ENCODE peak calls at places on chromosomes 12 and 14, in eight cellular contexts. One of them, this sample, is unnamed.

GRCh38 chr12:121301876-121302275 is 5.4 kb upstream of the CAMKK2 start:
- DNase-seq in stimulated activated CD4-positive, alpha-beta T cell treated with anti-CD3 and anti-CD28 coated beads, Interleukin-2, amount 100 ng/mL, for 24 hours: no peak
- DNase-seq in HTR-8/SVneo: no peak
- DNase-seq in NCI-H1436: no peak
- DNase-seq in SW 1271: no peak
- DNase-seq in WTC11: no peak
- DNase-seq in activated CD8-positive, alpha-beta T cell treated with anti-CD3 and anti-CD28 coated beads, Interleukin-2, amount 10 ng/mL, durations not matched to agents 7 days and 5 days: no peak
- DNase-seq in cardiac fibroblast: no peak
- DNase-seq in this sample: no peak

GRCh38 chr12:100219328-100220109 is 18.9 kb downstream of the ACTR6 start:
- DNase-seq in stimulated activated CD4-positive, alpha-beta T cell treated with anti-CD3 and anti-CD28 coated beads, Interleukin-2, amount 100 ng/mL, for 24 hours: no peak
- DNase-seq in HTR-8/SVneo: no peak
- DNase-seq in NCI-H1436: no peak
- DNase-seq in SW 1271: no peak
- DNase-seq in WTC11: no peak
- DNase-seq in activated CD8-positive, alpha-beta T cell treated with anti-CD3 and anti-CD28 coated beads, Interleukin-2, amount 10 ng/mL, durations not matched to agents 7 days and 5 days: no peak
- DNase-seq in cardiac fibroblast: no peak
- DNase-seq in this sample: no peak

GRCh38 chr12:95648990-95649791 is 97.9 kb upstream of the USP44 start:
- DNase-seq in stimulated activated CD4-positive, alpha-beta T cell treated with anti-CD3 and anti-CD28 coated beads, Interleukin-2, amount 100 ng/mL, for 24 hours: no peak
- DNase-seq in HTR-8/SVneo: peak
- DNase-seq in NCI-H1436: no peak
- DNase-seq in SW 1271: no peak
- DNase-seq in WTC11: no peak
- DNase-seq in activated CD8-positive, alpha-beta T cell treated with anti-CD3 and anti-CD28 coated beads, Interleukin-2, amount 10 ng/mL, durations not matched to agents 7 days and 5 days: no peak
- DNase-seq in cardiac fibroblast: peak
- DNase-seq in this sample: peak

GRCh38 chr12:76762556-76762955 is 1.4 kb upstream of the ZDHHC17 start:
- DNase-seq in stimulated activated CD4-positive, alpha-beta T cell treated with anti-CD3 and anti-CD28 coated beads, Interleukin-2, amount 100 ng/mL, for 24 hours: no peak
- DNase-seq in HTR-8/SVneo: no peak
- DNase-seq in NCI-H1436: no peak
- DNase-seq in SW 1271: no peak
- DNase-seq in WTC11: no peak
- DNase-seq in activated CD8-positive, alpha-beta T cell treated with anti-CD3 and anti-CD28 coated beads, Interleukin-2, amount 10 ng/mL, durations not matched to agents 7 days and 5 days: no peak
- DNase-seq in cardiac fibroblast: no peak
- DNase-seq in this sample: no peak

GRCh38 chr14:73633517-73634332 is 11.1 kb upstream of the DNAL1 start:
- DNase-seq in stimulated activated CD4-positive, alpha-beta T cell treated with anti-CD3 and anti-CD28 coated beads, Interleukin-2, amount 100 ng/mL, for 24 hours: peak
- DNase-seq in HTR-8/SVneo: peak
- DNase-seq in NCI-H1436: peak
- DNase-seq in SW 1271: peak
- DNase-seq in WTC11: peak
- DNase-seq in activated CD8-positive, alpha-beta T cell treated with anti-CD3 and anti-CD28 coated beads, Interleukin-2, amount 10 ng/mL, durations not matched to agents 7 days and 5 days: peak
- DNase-seq in cardiac fibroblast: peak
- DNase-seq in this sample: no peak

GRCh38 chr12:100860611-100861010 is 66.0 kb downstream of the ANO4 start:
- DNase-seq in stimulated activated CD4-positive, alpha-beta T cell treated with anti-CD3 and anti-CD28 coated beads, Interleukin-2, amount 100 ng/mL, for 24 hours: no peak
- DNase-seq in HTR-8/SVneo: no peak
- DNase-seq in NCI-H1436: no peak
- DNase-seq in SW 1271: no peak
- DNase-seq in WTC11: no peak
- DNase-seq in activated CD8-positive, alpha-beta T cell treated with anti-CD3 and anti-CD28 coated beads, Interleukin-2, amount 10 ng/mL, durations not matched to agents 7 days and 5 days: no peak
- DNase-seq in cardiac fibroblast: no peak
- DNase-seq in this sample: no peak

GRCh38 chr12:65900912-65901672 is 76.8 kb downstream of the HMGA2 start:
- DNase-seq in stimulated activated CD4-positive, alpha-beta T cell treated with anti-CD3 and anti-CD28 coated beads, Interleukin-2, amount 100 ng/mL, for 24 hours: no peak
- DNase-seq in HTR-8/SVneo: no peak
- DNase-seq in NCI-H1436: no peak
- DNase-seq in SW 1271: no peak
- DNase-seq in WTC11: no peak
- DNase-seq in activated CD8-positive, alpha-beta T cell treated with anti-CD3 and anti-CD28 coated beads, Interleukin-2, amount 10 ng/mL, durations not matched to agents 7 days and 5 days: no peak
- DNase-seq in cardiac fibroblast: no peak
- DNase-seq in this sample: no peak

GRCh38 chr12:48773686-48774085 is 15.2 kb downstream of the ADCY6 start:
- DNase-seq in stimulated activated CD4-positive, alpha-beta T cell treated with anti-CD3 and anti-CD28 coated beads, Interleukin-2, amount 100 ng/mL, for 24 hours: no peak
- DNase-seq in HTR-8/SVneo: no peak
- DNase-seq in NCI-H1436: no peak
- DNase-seq in SW 1271: no peak
- DNase-seq in WTC11: no peak
- DNase-seq in activated CD8-positive, alpha-beta T cell treated with anti-CD3 and anti-CD28 coated beads, Interleukin-2, amount 10 ng/mL, durations not matched to agents 7 days and 5 days: no peak
- DNase-seq in cardiac fibroblast: no peak
- DNase-seq in this sample: no peak

GRCh38 chr12:39966738-39967137 is 139.1 kb downstream of the SLC2A13 start:
- DNase-seq in stimulated activated CD4-positive, alpha-beta T cell treated with anti-CD3 and anti-CD28 coated beads, Interleukin-2, amount 100 ng/mL, for 24 hours: no peak
- DNase-seq in HTR-8/SVneo: no peak
- DNase-seq in NCI-H1436: no peak
- DNase-seq in SW 1271: no peak
- DNase-seq in WTC11: no peak
- DNase-seq in activated CD8-positive, alpha-beta T cell treated with anti-CD3 and anti-CD28 coated beads, Interleukin-2, amount 10 ng/mL, durations not matched to agents 7 days and 5 days: no peak
- DNase-seq in cardiac fibroblast: no peak
- DNase-seq in this sample: no peak

GRCh38 chr12:131385313-131386166 is 325.4 kb upstream of the SFSWAP start:
- DNase-seq in stimulated activated CD4-positive, alpha-beta T cell treated with anti-CD3 and anti-CD28 coated beads, Interleukin-2, amount 100 ng/mL, for 24 hours: no peak
- DNase-seq in HTR-8/SVneo: no peak
- DNase-seq in NCI-H1436: no peak
- DNase-seq in SW 1271: no peak
- DNase-seq in WTC11: no peak
- DNase-seq in activated CD8-positive, alpha-beta T cell treated with anti-CD3 and anti-CD28 coated beads, Interleukin-2, amount 10 ng/mL, durations not matched to agents 7 days and 5 days: no peak
- DNase-seq in cardiac fibroblast: no peak
- DNase-seq in this sample: no peak

GRCh38 chr12:119459481-119459880 is 125.0 kb downstream of the CCDC60 start:
- DNase-seq in stimulated activated CD4-positive, alpha-beta T cell treated with anti-CD3 and anti-CD28 coated beads, Interleukin-2, amount 100 ng/mL, for 24 hours: no peak
- DNase-seq in HTR-8/SVneo: no peak
- DNase-seq in NCI-H1436: no peak
- DNase-seq in SW 1271: no peak
- DNase-seq in WTC11: no peak
- DNase-seq in activated CD8-positive, alpha-beta T cell treated with anti-CD3 and anti-CD28 coated beads, Interleukin-2, amount 10 ng/mL, durations not matched to agents 7 days and 5 days: no peak
- DNase-seq in cardiac fibroblast: no peak
- DNase-seq in this sample: no peak

GRCh38 chr12:8644345-8645248 is 18.0 kb downstream of the MFAP5 start:
- DNase-seq in stimulated activated CD4-positive, alpha-beta T cell treated with anti-CD3 and anti-CD28 coated beads, Interleukin-2, amount 100 ng/mL, for 24 hours: peak
- DNase-seq in HTR-8/SVneo: no peak
- DNase-seq in NCI-H1436: no peak
- DNase-seq in SW 1271: no peak
- DNase-seq in WTC11: no peak
- DNase-seq in activated CD8-positive, alpha-beta T cell treated with anti-CD3 and anti-CD28 coated beads, Interleukin-2, amount 10 ng/mL, durations not matched to agents 7 days and 5 days: peak
- DNase-seq in cardiac fibroblast: no peak
- DNase-seq in this sample: no peak

GRCh38 chr14:23175823-23176222 is 7.6 kb downstream of the SLC7A8 start:
- DNase-seq in stimulated activated CD4-positive, alpha-beta T cell treated with anti-CD3 and anti-CD28 coated beads, Interleukin-2, amount 100 ng/mL, for 24 hours: no peak
- DNase-seq in HTR-8/SVneo: no peak
- DNase-seq in NCI-H1436: no peak
- DNase-seq in SW 1271: no peak
- DNase-seq in WTC11: no peak
- DNase-seq in activated CD8-positive, alpha-beta T cell treated with anti-CD3 and anti-CD28 coated beads, Interleukin-2, amount 10 ng/mL, durations not matched to agents 7 days and 5 days: no peak
- DNase-seq in cardiac fibroblast: peak
- DNase-seq in this sample: no peak

GRCh38 chr12:70154087-70154486 is 89.1 kb upstream of the CNOT2 start:
- DNase-seq in stimulated activated CD4-positive, alpha-beta T cell treated with anti-CD3 and anti-CD28 coated beads, Interleukin-2, amount 100 ng/mL, for 24 hours: no peak
- DNase-seq in HTR-8/SVneo: no peak
- DNase-seq in NCI-H1436: no peak
- DNase-seq in SW 1271: no peak
- DNase-seq in WTC11: no peak
- DNase-seq in activated CD8-positive, alpha-beta T cell treated with anti-CD3 and anti-CD28 coated beads, Interleukin-2, amount 10 ng/mL, durations not matched to agents 7 days and 5 days: no peak
- DNase-seq in cardiac fibroblast: no peak
- DNase-seq in this sample: peak

GRCh38 chr14:104601786-104602185 is 2.8 kb downstream of the TMEM179 start:
- DNase-seq in stimulated activated CD4-positive, alpha-beta T cell treated with anti-CD3 and anti-CD28 coated beads, Interleukin-2, amount 100 ng/mL, for 24 hours: no peak
- DNase-seq in HTR-8/SVneo: no peak
- DNase-seq in NCI-H1436: no peak
- DNase-seq in SW 1271: no peak
- DNase-seq in WTC11: no peak
- DNase-seq in activated CD8-positive, alpha-beta T cell treated with anti-CD3 and anti-CD28 coated beads, Interleukin-2, amount 10 ng/mL, durations not matched to agents 7 days and 5 days: no peak
- DNase-seq in cardiac fibroblast: peak
- DNase-seq in this sample: no peak

GRCh38 chr12:30866256-30866655 is 60.3 kb upstream of the TSPAN11 start:
- DNase-seq in stimulated activated CD4-positive, alpha-beta T cell treated with anti-CD3 and anti-CD28 coated beads, Interleukin-2, amount 100 ng/mL, for 24 hours: no peak
- DNase-seq in HTR-8/SVneo: no peak
- DNase-seq in NCI-H1436: no peak
- DNase-seq in SW 1271: no peak
- DNase-seq in WTC11: no peak
- DNase-seq in activated CD8-positive, alpha-beta T cell treated with anti-CD3 and anti-CD28 coated beads, Interleukin-2, amount 10 ng/mL, durations not matched to agents 7 days and 5 days: no peak
- DNase-seq in cardiac fibroblast: no peak
- DNase-seq in this sample: no peak

GRCh38 chr14:59318908-59319307 is 130.4 kb downstream of the DAAM1 start:
- DNase-seq in stimulated activated CD4-positive, alpha-beta T cell treated with anti-CD3 and anti-CD28 coated beads, Interleukin-2, amount 100 ng/mL, for 24 hours: no peak
- DNase-seq in HTR-8/SVneo: no peak
- DNase-seq in NCI-H1436: no peak
- DNase-seq in SW 1271: no peak
- DNase-seq in WTC11: no peak
- DNase-seq in activated CD8-positive, alpha-beta T cell treated with anti-CD3 and anti-CD28 coated beads, Interleukin-2, amount 10 ng/mL, durations not matched to agents 7 days and 5 days: no peak
- DNase-seq in cardiac fibroblast: peak
- DNase-seq in this sample: no peak

GRCh38 chr14:92945959-92946846 is 23.3 kb downstream of the CHGA start:
- DNase-seq in stimulated activated CD4-positive, alpha-beta T cell treated with anti-CD3 and anti-CD28 coated beads, Interleukin-2, amount 100 ng/mL, for 24 hours: no peak
- DNase-seq in HTR-8/SVneo: peak
- DNase-seq in NCI-H1436: no peak
- DNase-seq in SW 1271: no peak
- DNase-seq in WTC11: no peak
- DNase-seq in activated CD8-positive, alpha-beta T cell treated with anti-CD3 and anti-CD28 coated beads, Interleukin-2, amount 10 ng/mL, durations not matched to agents 7 days and 5 days: no peak
- DNase-seq in cardiac fibroblast: peak
- DNase-seq in this sample: no peak

GRCh38 chr14:52885230-52885629 is 65.6 kb downstream of the FERMT2 start:
- DNase-seq in stimulated activated CD4-positive, alpha-beta T cell treated with anti-CD3 and anti-CD28 coated beads, Interleukin-2, amount 100 ng/mL, for 24 hours: no peak
- DNase-seq in HTR-8/SVneo: no peak
- DNase-seq in NCI-H1436: no peak
- DNase-seq in SW 1271: no peak
- DNase-seq in WTC11: no peak
- DNase-seq in activated CD8-positive, alpha-beta T cell treated with anti-CD3 and anti-CD28 coated beads, Interleukin-2, amount 10 ng/mL, durations not matched to agents 7 days and 5 days: no peak
- DNase-seq in cardiac fibroblast: peak
- DNase-seq in this sample: no peak

GRCh38 chr12:94297876-94298520 is 149.6 kb downstream of the PLXNC1 start:
- DNase-seq in stimulated activated CD4-positive, alpha-beta T cell treated with anti-CD3 and anti-CD28 coated beads, Interleukin-2, amount 100 ng/mL, for 24 hours: no peak
- DNase-seq in HTR-8/SVneo: no peak
- DNase-seq in NCI-H1436: no peak
- DNase-seq in SW 1271: no peak
- DNase-seq in WTC11: no peak
- DNase-seq in activated CD8-positive, alpha-beta T cell treated with anti-CD3 and anti-CD28 coated beads, Interleukin-2, amount 10 ng/mL, durations not matched to agents 7 days and 5 days: no peak
- DNase-seq in cardiac fibroblast: peak
- DNase-seq in this sample: no peak

GRCh38 chr12:128012110-128012509 is 254.9 kb upstream of the TMEM132C start:
- DNase-seq in stimulated activated CD4-positive, alpha-beta T cell treated with anti-CD3 and anti-CD28 coated beads, Interleukin-2, amount 100 ng/mL, for 24 hours: no peak
- DNase-seq in HTR-8/SVneo: no peak
- DNase-seq in NCI-H1436: no peak
- DNase-seq in SW 1271: no peak
- DNase-seq in WTC11: no peak
- DNase-seq in activated CD8-positive, alpha-beta T cell treated with anti-CD3 and anti-CD28 coated beads, Interleukin-2, amount 10 ng/mL, durations not matched to agents 7 days and 5 days: no peak
- DNase-seq in cardiac fibroblast: no peak
- DNase-seq in this sample: no peak

GRCh38 chr14:50763386-50764007 is 67.5 kb downstream of the NIN start:
- DNase-seq in stimulated activated CD4-positive, alpha-beta T cell treated with anti-CD3 and anti-CD28 coated beads, Interleukin-2, amount 100 ng/mL, for 24 hours: no peak
- DNase-seq in HTR-8/SVneo: peak
- DNase-seq in NCI-H1436: no peak
- DNase-seq in SW 1271: no peak
- DNase-seq in WTC11: no peak
- DNase-seq in activated CD8-positive, alpha-beta T cell treated with anti-CD3 and anti-CD28 coated beads, Interleukin-2, amount 10 ng/mL, durations not matched to agents 7 days and 5 days: no peak
- DNase-seq in cardiac fibroblast: peak
- DNase-seq in this sample: peak

GRCh38 chr12:105706321-105706972 is 376.0 kb downstream of the C12orf75 start:
- DNase-seq in stimulated activated CD4-positive, alpha-beta T cell treated with anti-CD3 and anti-CD28 coated beads, Interleukin-2, amount 100 ng/mL, for 24 hours: no peak
- DNase-seq in HTR-8/SVneo: peak
- DNase-seq in NCI-H1436: peak
- DNase-seq in SW 1271: no peak
- DNase-seq in WTC11: no peak
- DNase-seq in activated CD8-positive, alpha-beta T cell treated with anti-CD3 and anti-CD28 coated beads, Interleukin-2, amount 10 ng/mL, durations not matched to agents 7 days and 5 days: no peak
- DNase-seq in cardiac fibroblast: no peak
- DNase-seq in this sample: peak

GRCh38 chr12:109910969-109911348 is 10.9 kb downstream of the TCHP start:
- DNase-seq in stimulated activated CD4-positive, alpha-beta T cell treated with anti-CD3 and anti-CD28 coated beads, Interleukin-2, amount 100 ng/mL, for 24 hours: no peak
- DNase-seq in HTR-8/SVneo: peak
- DNase-seq in NCI-H1436: no peak
- DNase-seq in SW 1271: peak
- DNase-seq in WTC11: peak
- DNase-seq in activated CD8-positive, alpha-beta T cell treated with anti-CD3 and anti-CD28 coated beads, Interleukin-2, amount 10 ng/mL, durations not matched to agents 7 days and 5 days: peak
- DNase-seq in cardiac fibroblast: peak
- DNase-seq in this sample: no peak

This sample was measured in T1000.